ENCODE peak calls at places on chromosome 20, in nine cellular contexts. M, V, R, X, O, F, D, U and P are unnamed samples.
A peak's percentile ranks its signal among the peaks of the same experiment; 100 is the strongest.

GRCh38 chr20:57439432-57439831 is 48.2 kb downstream of the RBM38 start:
- ATAC-seq in M (peak; percentile 87), V (peak; percentile 66), R (peak; percentile 85), X (no peak), O (no peak), F (no peak), D (no peak), U (peak; percentile 71), P (no peak)

GRCh38 chr20:45337367-45338120 is 10.7 kb downstream of the SDC4 start:
- ATAC-seq in M (peak; percentile 62), V (peak; percentile 57), R (peak; percentile 61), X (no peak), O (no peak), F (peak; percentile 82), D (peak; percentile 8), U (peak; percentile 17), P (peak; percentile 89)

GRCh38 chr20:63071541-63072181 is 64.9 kb upstream of the BHLHE23 start:
- ATAC-seq in M (no peak), V (no peak), R (no peak), X (peak; percentile 67), O (no peak), F (no peak), D (peak; percentile 70), U (no peak), P (peak; percentile 63)

GRCh38 chr20:55882286-55882685 is 123.0 kb downstream of the CBLN4 start:
- ATAC-seq in M (no peak), V (no peak), R (no peak), X (no peak), O (no peak), F (no peak), D (no peak), U (no peak), P (no peak)

GRCh38 chr20:24738981-24739633 is 210.0 kb upstream of the CST7 start:
- ATAC-seq in M (no peak), V (no peak), R (no peak), X (peak; percentile 44), O (peak; percentile 39), F (no peak), D (no peak), U (no peak), P (no peak)

GRCh38 chr20:18466574-18466893 is 296 bp downstream of the DZANK1 start:
- ATAC-seq in M (peak; percentile 79), V (peak; percentile 77), R (peak; percentile 77), X (peak; percentile 55), O (no peak), F (peak; percentile 79), D (peak; percentile 88), U (peak; percentile 30), P (peak; percentile 87)

GRCh38 chr20:51346686-51347485 is 195.6 kb downstream of the NFATC2 start:
- ATAC-seq in M (no peak), V (no peak), R (no peak), X (no peak), O (no peak), F (no peak), D (no peak), U (no peak), P (peak; percentile 57)

GRCh38 chr20:19785886-19786285 is 27.8 kb downstream of the RIN2 start:
- ATAC-seq in M (no peak), V (peak; percentile 80), R (no peak), X (no peak), O (no peak), F (no peak), D (no peak), U (no peak), P (no peak)

GRCh38 chr20:6765469-6766058 is 1.9 kb upstream of the BMP2 start:
- ATAC-seq in M (no peak), V (no peak), R (no peak), X (no peak), O (no peak), F (no peak), D (no peak), U (no peak), P (no peak)

GRCh38 chr20:55067158-55067825 is 591.9 kb downstream of the DOK5 start:
- ATAC-seq in M (no peak), V (peak; percentile 32), R (no peak), X (no peak), O (no peak), F (no peak), D (no peak), U (no peak), P (no peak)